ENCODE peak calls at places on chromosomes 1 and 21, in five cellular contexts. One of them, this sample, is unnamed.

GRCh38 chr1:223716302-223716862 is 4.0 kb downstream of the CAPN2 start:
- DNase-seq in sigmoid colon: no peak
- DNase-seq in SK-N-SH: peak; percentile 75
- DNase-seq in K562: no peak
- DNase-seq in transverse colon: peak; percentile 43
- DNase-seq in this sample: no peak

GRCh38 chr1:224922404-224923164 is 6.9 kb upstream of the DNAH14 start:
- DNase-seq in sigmoid colon: no peak
- DNase-seq in SK-N-SH: peak; percentile 61
- DNase-seq in K562: peak; percentile 64
- DNase-seq in transverse colon: no peak
- DNase-seq in this sample: peak; percentile 34

GRCh38 chr1:3902111-3902511 is 2.0 kb upstream of the C1orf174 start:
- DNase-seq in sigmoid colon: no peak
- DNase-seq in SK-N-SH: no peak
- DNase-seq in K562: no peak
- DNase-seq in transverse colon: peak; percentile 22
- DNase-seq in this sample: no peak

GRCh38 chr1:2170211-2170610 is 24.4 kb downstream of the FAAP20 start:
- DNase-seq in sigmoid colon: no peak
- DNase-seq in SK-N-SH: no peak
- DNase-seq in K562: no peak
- DNase-seq in transverse colon: no peak
- DNase-seq in this sample: no peak

GRCh38 chr1:172650474-172651193 is 8.3 kb upstream of the FASLG start:
- DNase-seq in sigmoid colon: no peak
- DNase-seq in SK-N-SH: no peak
- DNase-seq in K562: no peak
- DNase-seq in transverse colon: no peak
- DNase-seq in this sample: no peak

GRCh38 chr1:110538921-110539320 is 19.9 kb upstream of the KCNA10 start:
- DNase-seq in sigmoid colon: no peak
- DNase-seq in SK-N-SH: no peak
- DNase-seq in K562: no peak
- DNase-seq in transverse colon: no peak
- DNase-seq in this sample: no peak

GRCh38 chr1:154220071-154220969 is at the start of gene UBAP2L:
- DNase-seq in sigmoid colon: peak; percentile 100
- DNase-seq in SK-N-SH: peak; percentile 94
- DNase-seq in K562: peak; percentile 92
- DNase-seq in transverse colon: peak; percentile 99
- DNase-seq in this sample: peak; percentile 99

GRCh38 chr21:16082038-16082816 is 352.4 kb downstream of the USP25 start:
- DNase-seq in sigmoid colon: no peak
- DNase-seq in SK-N-SH: no peak
- DNase-seq in K562: no peak
- DNase-seq in transverse colon: no peak
- DNase-seq in this sample: no peak

GRCh38 chr1:53628286-53628955 is 110.5 kb downstream of the GLIS1 start:
- DNase-seq in sigmoid colon: no peak
- DNase-seq in SK-N-SH: no peak
- DNase-seq in K562: no peak
- DNase-seq in transverse colon: no peak
- DNase-seq in this sample: no peak

GRCh38 chr21:16072692-16073091 is 342.9 kb downstream of the USP25 start:
- DNase-seq in sigmoid colon: peak; percentile 28
- DNase-seq in SK-N-SH: no peak
- DNase-seq in K562: no peak
- DNase-seq in transverse colon: no peak
- DNase-seq in this sample: no peak

GRCh38 chr1:173269490-173270230 is 62.5 kb upstream of the TNFSF4 start:
- DNase-seq in sigmoid colon: no peak
- DNase-seq in SK-N-SH: peak; percentile 4
- DNase-seq in K562: peak; percentile 63
- DNase-seq in transverse colon: no peak
- DNase-seq in this sample: no peak

GRCh38 chr1:54681396-54681795 is 34.3 kb upstream of the TTC4 start:
- DNase-seq in sigmoid colon: no peak
- DNase-seq in SK-N-SH: peak; percentile 45
- DNase-seq in K562: no peak
- DNase-seq in transverse colon: no peak
- DNase-seq in this sample: no peak

GRCh38 chr1:235831148-235831547 is 35.6 kb downstream of the LYST start:
- DNase-seq in sigmoid colon: no peak
- DNase-seq in SK-N-SH: no peak
- DNase-seq in K562: no peak
- DNase-seq in transverse colon: no peak
- DNase-seq in this sample: no peak

GRCh38 chr1:47587891-47588582 is 150.2 kb downstream of the FOXD2 start:
- DNase-seq in sigmoid colon: no peak
- DNase-seq in SK-N-SH: no peak
- DNase-seq in K562: no peak
- DNase-seq in transverse colon: no peak
- DNase-seq in this sample: no peak

GRCh38 chr1:234533034-234533571 is 54.1 kb upstream of the TARBP1 start:
- DNase-seq in sigmoid colon: peak; percentile 94
- DNase-seq in SK-N-SH: no peak
- DNase-seq in K562: no peak
- DNase-seq in transverse colon: peak; percentile 47
- DNase-seq in this sample: no peak

GRCh38 chr1:91804546-91805023 is 81.4 kb downstream of the TGFBR3 start:
- DNase-seq in sigmoid colon: no peak
- DNase-seq in SK-N-SH: no peak
- DNase-seq in K562: peak; percentile 71
- DNase-seq in transverse colon: no peak
- DNase-seq in this sample: no peak

GRCh38 chr1:21931171-21932093 is 5.7 kb downstream of the HSPG2 start:
- DNase-seq in sigmoid colon: peak; percentile 92
- DNase-seq in SK-N-SH: no peak
- DNase-seq in K562: no peak
- DNase-seq in transverse colon: peak; percentile 71
- DNase-seq in this sample: peak; percentile 81

GRCh38 chr1:5067251-5067650 is 412.8 kb downstream of the AJAP1 start:
- DNase-seq in sigmoid colon: no peak
- DNase-seq in SK-N-SH: no peak
- DNase-seq in K562: no peak
- DNase-seq in transverse colon: no peak
- DNase-seq in this sample: no peak

GRCh38 chr1:33126411-33127000 is 45.6 kb downstream of the AZIN2 start:
- DNase-seq in sigmoid colon: no peak
- DNase-seq in SK-N-SH: no peak
- DNase-seq in K562: no peak
- DNase-seq in transverse colon: no peak
- DNase-seq in this sample: no peak

GRCh38 chr1:156811171-156811570 is 5.5 kb downstream of the SH2D2A start:
- DNase-seq in sigmoid colon: no peak
- DNase-seq in SK-N-SH: no peak
- DNase-seq in K562: no peak
- DNase-seq in transverse colon: no peak
- DNase-seq in this sample: no peak

GRCh38 chr1:35031103-35031452 is 667 bp downstream of the ZMYM6 start:
- DNase-seq in sigmoid colon: no peak
- DNase-seq in SK-N-SH: peak; percentile 39
- DNase-seq in K562: peak; percentile 65
- DNase-seq in transverse colon: peak; percentile 25
- DNase-seq in this sample: no peak

GRCh38 chr1:19799877-19800804 is at the start of gene TMCO4:
- DNase-seq in sigmoid colon: peak; percentile 74
- DNase-seq in SK-N-SH: peak; percentile 79
- DNase-seq in K562: peak; percentile 45
- DNase-seq in transverse colon: peak; percentile 65
- DNase-seq in this sample: peak; percentile 64

GRCh38 chr1:169117599-169117998 is 11.1 kb downstream of the ATP1B1 start:
- DNase-seq in sigmoid colon: no peak
- DNase-seq in SK-N-SH: no peak
- DNase-seq in K562: no peak
- DNase-seq in transverse colon: no peak
- DNase-seq in this sample: no peak

GRCh38 chr1:222009105-222009730 is 267.3 kb upstream of the DUSP10 start:
- DNase-seq in sigmoid colon: no peak
- DNase-seq in SK-N-SH: no peak
- DNase-seq in K562: peak; percentile 31
- DNase-seq in transverse colon: no peak
- DNase-seq in this sample: no peak

GRCh38 chr1:36119451-36119850 is 5.6 kb downstream of the COL8A2 start:
- DNase-seq in sigmoid colon: no peak
- DNase-seq in SK-N-SH: no peak
- DNase-seq in K562: no peak
- DNase-seq in transverse colon: no peak
- DNase-seq in this sample: no peak

GRCh38 chr1:215672482-215672881 is 105.4 kb downstream of the KCTD3 start:
- DNase-seq in sigmoid colon: no peak
- DNase-seq in SK-N-SH: no peak
- DNase-seq in K562: no peak
- DNase-seq in transverse colon: no peak
- DNase-seq in this sample: no peak

GRCh38 chr1:36871146-36871971 is 163.0 kb downstream of the GRIK3 start:
- DNase-seq in sigmoid colon: peak; percentile 66
- DNase-seq in SK-N-SH: peak; percentile 68
- DNase-seq in K562: no peak
- DNase-seq in transverse colon: no peak
- DNase-seq in this sample: no peak

GRCh38 chr1:214791961-214792360 is 189.0 kb downstream of the CENPF start:
- DNase-seq in sigmoid colon: no peak
- DNase-seq in SK-N-SH: no peak
- DNase-seq in K562: no peak
- DNase-seq in transverse colon: no peak
- DNase-seq in this sample: no peak

GRCh38 chr1:229371624-229372023 is 28.8 kb upstream of the CCSAP start:
- DNase-seq in sigmoid colon: no peak
- DNase-seq in SK-N-SH: no peak
- DNase-seq in K562: no peak
- DNase-seq in transverse colon: no peak
- DNase-seq in this sample: no peak

GRCh38 chr1:109768335-109768650 is 4.6 kb upstream of the EPS8L3 start:
- DNase-seq in sigmoid colon: no peak
- DNase-seq in SK-N-SH: no peak
- DNase-seq in K562: no peak
- DNase-seq in transverse colon: peak; percentile 3
- DNase-seq in this sample: peak; percentile 16

GRCh38 chr21:41091561-41091960 is 76.4 kb upstream of the BACE2 start:
- DNase-seq in sigmoid colon: no peak
- DNase-seq in SK-N-SH: no peak
- DNase-seq in K562: no peak
- DNase-seq in transverse colon: no peak
- DNase-seq in this sample: no peak

GRCh38 chr1:39976732-39977131 is 21.8 kb downstream of the MFSD2A start:
- DNase-seq in sigmoid colon: no peak
- DNase-seq in SK-N-SH: no peak
- DNase-seq in K562: no peak
- DNase-seq in transverse colon: no peak
- DNase-seq in this sample: no peak

DNA sequence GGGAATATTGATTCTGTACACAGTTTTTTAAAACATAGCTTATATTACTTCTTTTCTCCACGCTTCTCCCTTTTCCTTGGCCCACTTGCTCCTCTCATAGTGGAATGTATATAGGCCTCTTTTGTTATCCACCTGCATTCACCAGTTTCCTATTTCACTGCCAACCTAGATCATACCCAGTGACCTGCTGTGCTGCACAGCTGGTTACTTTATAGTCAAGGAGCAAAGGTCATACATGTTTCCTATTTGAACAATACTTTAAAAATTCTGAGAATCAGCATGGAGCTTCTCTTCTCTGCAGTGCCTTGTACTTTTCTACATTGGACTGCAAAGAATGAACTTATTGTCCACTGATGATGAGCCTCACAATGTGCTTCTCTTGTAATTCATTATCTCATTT is 4.3 kb upstream of the SLC35D1 start:
- DNase-seq in sigmoid colon: no peak
- DNase-seq in SK-N-SH: no peak
- DNase-seq in K562: no peak
- DNase-seq in transverse colon: no peak
- DNase-seq in this sample: no peak
- TF ChIP-seq EP300 in sigmoid colon: no peak
- TF ChIP-seq EP300 in SK-N-SH: no peak
- TF ChIP-seq EP300 in K562: no peak
- TF ChIP-seq EP300 in transverse colon: no peak
- TF ChIP-seq EP300 in this sample: no peak

GRCh38 chr1:68217060-68217554 is 15.2 kb downstream of the WLS start:
- DNase-seq in sigmoid colon: no peak
- DNase-seq in SK-N-SH: no peak
- DNase-seq in K562: no peak
- DNase-seq in transverse colon: no peak
- DNase-seq in this sample: no peak
- H3K27ac ChIP-seq in sigmoid colon: peak overlapping the region; percentile 82
- H3K27ac ChIP-seq in SK-N-SH: peak overlapping the region; percentile 89
- H3K27ac ChIP-seq in K562: no peak overlapping the region
- H3K27ac ChIP-seq in transverse colon: peak overlapping the region; percentile 82
- H3K27ac ChIP-seq in this sample: peak overlapping the region; percentile 65

GRCh38 chr1:52552505-52553371 is at the start of gene TUT4:
- DNase-seq in sigmoid colon: peak; percentile 87
- DNase-seq in SK-N-SH: peak; percentile 91
- DNase-seq in K562: peak; percentile 80
- DNase-seq in transverse colon: peak; percentile 72
- DNase-seq in this sample: peak; percentile 72
- TF ChIP-seq POLR2AphosphoS5 in sigmoid colon: peak; percentile 79
- TF ChIP-seq POLR2AphosphoS5 in SK-N-SH: no peak
- TF ChIP-seq POLR2AphosphoS5 in K562: peak; percentile 66
- TF ChIP-seq POLR2AphosphoS5 in transverse colon: peak; percentile 63
- TF ChIP-seq POLR2AphosphoS5 in this sample: peak; percentile 63

DNA sequence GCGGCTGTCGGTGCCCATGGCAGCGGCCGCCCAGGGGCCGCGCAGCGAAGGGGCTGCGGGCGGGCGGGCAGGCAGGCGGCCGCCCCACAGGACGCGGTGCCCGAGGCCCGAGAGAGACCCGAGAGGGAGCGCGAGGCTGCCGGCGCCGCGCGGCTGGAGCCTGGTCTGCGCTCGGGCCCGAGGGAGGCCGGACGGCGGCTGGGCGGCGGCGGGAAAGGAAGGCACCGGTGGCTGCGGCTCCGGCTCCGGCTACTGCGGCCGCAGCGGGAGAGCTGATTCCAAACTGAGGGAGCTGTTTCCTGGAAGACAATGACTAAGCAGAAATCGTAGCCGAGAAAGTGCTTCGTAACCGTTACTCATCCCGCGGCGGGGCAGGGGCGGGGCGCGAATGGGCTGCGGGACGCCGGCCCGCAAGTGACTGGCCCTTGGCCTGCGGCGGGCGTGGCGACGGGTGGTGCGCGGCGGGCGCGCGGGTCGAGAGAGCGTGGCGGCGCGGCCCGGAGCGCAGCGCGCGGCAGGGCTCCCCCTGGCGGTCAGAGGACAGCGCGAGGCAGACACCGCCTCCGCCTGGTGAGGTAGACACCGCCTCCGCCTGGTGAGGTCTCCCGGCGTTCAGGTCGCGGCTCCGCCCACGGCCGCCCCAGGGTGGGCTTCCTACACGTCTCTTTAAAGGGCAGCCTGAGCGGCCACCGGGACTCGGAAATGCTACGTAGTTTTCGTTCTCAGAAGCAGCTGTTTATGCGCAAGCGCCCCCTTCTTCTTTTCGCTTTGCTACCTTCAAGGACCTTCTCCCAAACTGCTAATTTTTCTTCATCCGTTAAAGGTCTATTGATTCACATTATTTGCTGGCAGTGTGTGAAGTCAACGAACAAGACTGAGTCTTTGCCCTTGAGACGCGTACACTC is at the start of gene GCLM:
- DNase-seq in sigmoid colon: peak; percentile 95
- DNase-seq in SK-N-SH: peak; percentile 96
- DNase-seq in K562: peak; percentile 95
- DNase-seq in transverse colon: peak; percentile 95
- DNase-seq in this sample: peak; percentile 94
- TF ChIP-seq EP300 in sigmoid colon: no peak
- TF ChIP-seq EP300 in SK-N-SH: peak; percentile 43
- TF ChIP-seq EP300 in K562: peak; percentile 85
- TF ChIP-seq EP300 in transverse colon: no peak
- TF ChIP-seq EP300 in this sample: no peak

GRCh38 chr21:42218836-42219605 is at the start of gene ABCG1:
- DNase-seq in sigmoid colon: peak; percentile 79
- DNase-seq in SK-N-SH: peak; percentile 89
- DNase-seq in K562: no peak
- DNase-seq in transverse colon: peak; percentile 73
- DNase-seq in this sample: peak; percentile 70
- H3K27ac ChIP-seq in sigmoid colon: peak within 1 kb of the TSS; percentile 91
- H3K27ac ChIP-seq in SK-N-SH: no peak within 1 kb of the TSS
- H3K27ac ChIP-seq in K562: no peak within 1 kb of the TSS
- H3K27ac ChIP-seq in transverse colon: peak within 1 kb of the TSS; percentile 81
- H3K27ac ChIP-seq in this sample: peak within 1 kb of the TSS; percentile 86

This sample was measured in stomach.